ENCODE peak calls at places on chromosome X, in nine cellular contexts. E is activated naive CD8-positive, alpha-beta T cell treated with anti-CD3 and anti-CD28 coated beads, Interleukin-2, amount 50 U/mL, for 24 hours; U is stimulated activated CD8-positive, alpha-beta memory T cell treated with anti-CD3 and anti-CD28 coated beads, Interleukin-4, amount 100 ng/mL, for 24 hours; A is activated CD4-positive, alpha-beta T cell treated with anti-CD3 and anti-CD28 coated beads, Interleukin-2, amount 50 U/mL, for 1 hour; Q is NCI-H226; Y is nephron progenitor cell; S is AG09309; H is AG20443; O is anterior cingulate cortex. F is an unnamed sample.

GRCh38 chrX:111244238-111244750 is 26.0 kb downstream of the CAPN6 start:
- DNase-seq in O (no peak), U (no peak), Q (no peak), E (no peak), A (no peak), Y (no peak), S (no peak), H (peak), F (no peak)

GRCh38 chrX:23478056-23478455 is 143.4 kb downstream of the PTCHD1 start:
- DNase-seq in Y (no peak), A (no peak), S (no peak), H (no peak), U (no peak), O (no peak), E (no peak), Q (no peak), F (no peak)

GRCh38 chrX:116290359-116290758 is 119.8 kb downstream of the AGTR2 start:
- DNase-seq in E (no peak), H (no peak), U (no peak), Y (no peak), Q (no peak), O (no peak), A (no peak), S (no peak), F (no peak)

GRCh38 chrX:28135378-28136047 is 154.3 kb upstream of the DCAF8L1 start:
- DNase-seq in U (no peak), A (no peak), H (no peak), O (no peak), E (no peak), Y (no peak), Q (peak), S (no peak), F (no peak)

GRCh38 chrX:19791562-19791961 is 95.8 kb downstream of the SH3KBP1 start:
- DNase-seq in Q (peak), A (no peak), E (no peak), H (peak), U (no peak), Y (no peak), O (no peak), S (peak), F (no peak)

GRCh38 chrX:78997870-78998558 is 52.8 kb downstream of the P2RY10 start:
- DNase-seq in Y (no peak), Q (no peak), U (no peak), S (no peak), O (no peak), H (no peak), E (peak), A (no peak), F (no peak)

GRCh38 chrX:34810364-34810763 is 132.2 kb upstream of the FAM47B start:
- DNase-seq in Y (no peak), H (peak), Q (no peak), U (no peak), S (no peak), A (no peak), O (no peak), E (no peak), F (no peak)

GRCh38 chrX:154321152-154321551 is 25.6 kb downstream of the TKTL1 start:
- DNase-seq in S (no peak), E (no peak), O (no peak), Y (no peak), U (no peak), H (no peak), Q (no peak), A (no peak), F (no peak)

GRCh38 chrX:109826954-109827708 is 94.1 kb upstream of the ACSL4 start:
- DNase-seq in S (peak), A (no peak), H (peak), O (no peak), U (no peak), E (no peak), Y (no peak), Q (peak), F (no peak)

F was measured in GM12891.